ENCODE peak calls at places on chromosomes 13 and 19, in ten cellular contexts. F is SHP77; L is NCI-H1092 treated with DMSO at 0.1 percent for 48 hours; R is RPMI7951; S is nephron progenitor cell; T is ascending aorta; Z is cardiac muscle cell; D is stimulated activated CD8-positive, alpha-beta memory T cell treated with anti-CD3 and anti-CD28 coated beads, Interleukin-4, amount 100 ng/mL, for 4 hours; Q is dorsolateral prefrontal cortex; P is GM20000. N is an unnamed sample.

GRCh38 chr19:29927944-29928669 is 13.9 kb upstream of the URI1 start:
- DNase-seq in L (no peak), F (no peak), Q (no peak), P (peak), Z (peak), T (no peak), R (peak), D (no peak), S (peak), N (no peak)

GRCh38 chr19:10963865-10964264 is 3.0 kb downstream of the SMARCA4 start:
- DNase-seq in R (no peak), D (no peak), L (no peak), Q (no peak), S (no peak), T (no peak), P (no peak), F (no peak), Z (no peak), N (no peak)

GRCh38 chr13:95937700-95938320 is 115.4 kb downstream of the UGGT2 start:
- DNase-seq in Q (no peak), L (no peak), P (no peak), S (no peak), T (no peak), R (no peak), Z (no peak), D (no peak), F (no peak), N (no peak)

GRCh38 chr13:38542601-38543000 is 144.3 kb upstream of the FREM2 start:
- DNase-seq in R (peak), Z (no peak), F (no peak), L (no peak), T (no peak), S (no peak), Q (no peak), P (no peak), D (no peak), N (no peak)

GRCh38 chr13:94712812-94713555 is 639 bp upstream of the SOX21 start:
- DNase-seq in Z (peak), L (peak), D (no peak), F (no peak), R (peak), T (no peak), Q (no peak), P (peak), S (peak), N (peak)

GRCh38 chr19:3880471-3881271 is at the start of gene ATCAY:
- DNase-seq in L (peak), F (no peak), S (peak), P (no peak), T (no peak), Q (peak), Z (peak), D (no peak), R (no peak), N (peak)

GRCh38 chr13:90787007-90787406 is 560.5 kb upstream of the MIR17HG start:
- DNase-seq in S (no peak), L (no peak), Z (no peak), T (no peak), D (no peak), P (no peak), R (no peak), F (no peak), Q (no peak), N (no peak)

GRCh38 chr13:73519720-73520119 is 460.9 kb downstream of the KLF5 start:
- DNase-seq in S (no peak), R (no peak), F (no peak), Q (no peak), D (no peak), P (no peak), T (no peak), L (no peak), Z (no peak), N (peak)

GRCh38 chr13:79407349-79407979 is 1.4 kb upstream of the RBM26 start:
- DNase-seq in L (no peak), Q (no peak), Z (no peak), D (no peak), R (no peak), F (no peak), S (no peak), P (no peak), T (no peak), N (no peak)

GRCh38 chr13:97141564-97142005 is 80.5 kb upstream of the MBNL2 start:
- DNase-seq in S (peak), R (peak), D (no peak), Q (peak), T (no peak), L (no peak), Z (peak), P (peak), F (peak), N (peak)

GRCh38 chr13:40863723-40864122 is 74.3 kb downstream of the SLC25A15 start:
- DNase-seq in S (no peak), F (no peak), L (no peak), R (no peak), P (no peak), D (no peak), T (no peak), Q (no peak), Z (no peak), N (no peak)

GRCh38 chr19:6135367-6135766 is at the start of gene ACSBG2:
- DNase-seq in L (no peak), R (no peak), D (no peak), S (no peak), T (no peak), P (no peak), F (no peak), Q (no peak), Z (no peak), N (no peak)

GRCh38 chr13:75458696-75459422 is 23.1 kb downstream of the TBC1D4 start:
- DNase-seq in S (no peak), L (peak), Q (no peak), D (no peak), R (no peak), Z (no peak), F (peak), P (peak), T (no peak), N (peak)

GRCh38 chr13:19860884-19861655 is 2.4 kb downstream of the ZMYM5 start:
- DNase-seq in T (no peak), D (no peak), F (no peak), Z (no peak), Q (no peak), R (peak), P (no peak), L (no peak), S (no peak), N (no peak)

GRCh38 chr19:7395360-7395781 is 46.6 kb downstream of the ARHGEF18 start:
- DNase-seq in F (no peak), P (no peak), L (no peak), T (no peak), D (no peak), Z (peak), S (peak), Q (no peak), R (no peak), N (no peak)

GRCh38 chr13:113935081-113935511 is 38.8 kb downstream of the C13orf46 start:
- DNase-seq in Q (no peak), F (no peak), S (peak), P (no peak), R (no peak), Z (no peak), T (no peak), L (peak), D (no peak), N (no peak)

GRCh38 chr19:18831524-18832330 is at the start of gene UPF1:
- DNase-seq in Z (peak), P (peak), F (peak), L (peak), T (peak), R (peak), S (peak), D (peak), Q (peak), N (peak)

GRCh38 chr13:71979616-71980015 is 112.6 kb upstream of the DACH1 start:
- DNase-seq in L (peak), S (peak), R (no peak), T (no peak), Q (no peak), D (no peak), F (no peak), P (no peak), Z (peak), N (no peak)

GRCh38 chr13:46324976-46325375 is 62.1 kb downstream of the RUBCNL start:
- DNase-seq in Q (no peak), T (no peak), S (no peak), L (no peak), P (no peak), D (no peak), Z (no peak), F (no peak), R (no peak), N (no peak)

GRCh38 chr13:109454167-109454917 is 332.0 kb downstream of the IRS2 start:
- DNase-seq in Q (no peak), Z (no peak), S (no peak), F (no peak), P (no peak), T (no peak), D (no peak), R (no peak), L (no peak), N (no peak)

GRCh38 chr19:18502633-18503294 is 19.1 kb downstream of the ELL start:
- DNase-seq in P (no peak), F (no peak), Z (no peak), T (no peak), R (no peak), D (no peak), L (no peak), S (no peak), Q (no peak), N (no peak)

GRCh38 chr19:30941591-30941990 is 407.6 kb downstream of the TSHZ3 start:
- DNase-seq in Z (no peak), Q (no peak), P (no peak), L (no peak), R (no peak), D (no peak), F (no peak), S (no peak), T (no peak), N (no peak)

GRCh38 chr13:44667950-44668349 is 91.8 kb upstream of the TSC22D1 start:
- DNase-seq in Q (no peak), L (no peak), S (no peak), T (no peak), F (no peak), P (peak), R (peak), D (no peak), Z (no peak), N (no peak)

GRCh38 chr13:48370815-48371214 is 42.1 kb downstream of the LPAR6 start:
- DNase-seq in T (no peak), Z (no peak), P (no peak), D (no peak), S (no peak), R (no peak), F (no peak), L (no peak), Q (no peak), N (no peak)

GRCh38 chr13:66427330-66427990 is 802.7 kb downstream of the PCDH9 start:
- DNase-seq in Z (no peak), Q (no peak), D (no peak), F (no peak), S (no peak), R (no peak), T (no peak), P (no peak), L (no peak), N (no peak)

GRCh38 chr13:32647926-32648325 is 61.7 kb downstream of the PDS5B start:
- DNase-seq in F (no peak), P (no peak), Q (no peak), S (no peak), D (no peak), Z (no peak), T (no peak), L (no peak), R (no peak), N (no peak)

GRCh38 chr19:44580366-44580895 is 32.9 kb upstream of the IGSF23 start:
- DNase-seq in F (no peak), D (no peak), P (no peak), T (no peak), R (no peak), Q (no peak), Z (no peak), S (no peak), L (no peak), N (no peak)

GRCh38 chr13:23570931-23571330 is 719 bp downstream of the TNFRSF19 start:
- DNase-seq in Z (no peak), Q (no peak), R (peak), D (no peak), T (no peak), P (no peak), L (no peak), S (no peak), F (no peak), N (no peak)

GRCh38 chr19:56113071-56113632 is 7.9 kb downstream of the ZNF787 start:
- DNase-seq in R (no peak), Z (no peak), L (no peak), T (no peak), Q (no peak), F (no peak), S (no peak), P (no peak), D (no peak), N (no peak)

GRCh38 chr19:34504809-34505291 is 23.3 kb downstream of the WTIP start:
- DNase-seq in R (no peak), F (no peak), Z (no peak), T (no peak), L (no peak), D (no peak), Q (no peak), P (no peak), S (no peak), N (no peak)

N was measured in DMS153.